ENCODE peak calls at places on chromosomes 1 and 21, in four cellular contexts. One of them, this sample, is unnamed.

GRCh38 chr21:33975548-33976081 is 60.0 kb upstream of the ATP5PO start:
- DNase-seq in substantia nigra: no peak
- DNase-seq in prostate gland: no peak
- DNase-seq in heart right ventricle: no peak
- DNase-seq in this sample: no peak

GRCh38 chr1:53485478-53486394 is 26.5 kb downstream of the DMRTB1 start:
- DNase-seq in substantia nigra: peak; percentile 5
- DNase-seq in prostate gland: peak; percentile 78
- DNase-seq in heart right ventricle: peak; percentile 70
- DNase-seq in this sample: peak; percentile 76

GRCh38 chr1:183807549-183808168 is 2.7 kb downstream of the RGL1 start:
- DNase-seq in heart right ventricle: no peak
- DNase-seq in prostate gland: no peak
- DNase-seq in substantia nigra: no peak
- DNase-seq in this sample: no peak

GRCh38 chr1:43781574-43781973 is 74.2 kb downstream of the ST3GAL3 start:
- DNase-seq in heart right ventricle: no peak
- DNase-seq in prostate gland: no peak
- DNase-seq in substantia nigra: no peak
- DNase-seq in this sample: no peak

GRCh38 chr1:222127526-222128152 is 385.8 kb upstream of the DUSP10 start:
- DNase-seq in substantia nigra: no peak
- DNase-seq in heart right ventricle: no peak
- DNase-seq in prostate gland: no peak
- DNase-seq in this sample: no peak

GRCh38 chr1:47756006-47756405 is 241.2 kb downstream of the TRABD2B start:
- DNase-seq in heart right ventricle: no peak
- DNase-seq in prostate gland: no peak
- DNase-seq in substantia nigra: no peak
- DNase-seq in this sample: peak; percentile 3

GRCh38 chr21:28521932-28522826 is 470.5 kb downstream of the LTN1 start:
- DNase-seq in heart right ventricle: no peak
- DNase-seq in prostate gland: no peak
- DNase-seq in substantia nigra: no peak
- DNase-seq in this sample: no peak

GRCh38 chr1:25728301-25728935 is 71.6 kb upstream of the SELENON start:
- DNase-seq in heart right ventricle: no peak
- DNase-seq in substantia nigra: no peak
- DNase-seq in prostate gland: no peak
- DNase-seq in this sample: no peak

GRCh38 chr1:27233677-27234053 is 767 bp upstream of the WDTC1 start:
- DNase-seq in heart right ventricle: no peak
- DNase-seq in substantia nigra: no peak
- DNase-seq in prostate gland: peak; percentile 4
- DNase-seq in this sample: no peak
- H3K27ac ChIP-seq in heart right ventricle: peak overlapping the region; percentile 23
- H3K27ac ChIP-seq in substantia nigra: peak overlapping the region; percentile 69
- H3K27ac ChIP-seq in prostate gland: peak overlapping the region; percentile 53
- H3K27ac ChIP-seq in this sample: peak overlapping the region; percentile 31

GRCh38 chr1:32696041-32696440 is 6.5 kb downstream of the SYNC start:
- DNase-seq in prostate gland: no peak
- DNase-seq in substantia nigra: no peak
- DNase-seq in heart right ventricle: no peak
- DNase-seq in this sample: no peak
- H3K27ac ChIP-seq in prostate gland: no peak overlapping the region
- H3K27ac ChIP-seq in substantia nigra: no peak overlapping the region
- H3K27ac ChIP-seq in heart right ventricle: no peak overlapping the region
- H3K27ac ChIP-seq in this sample: no peak overlapping the region

DNA sequence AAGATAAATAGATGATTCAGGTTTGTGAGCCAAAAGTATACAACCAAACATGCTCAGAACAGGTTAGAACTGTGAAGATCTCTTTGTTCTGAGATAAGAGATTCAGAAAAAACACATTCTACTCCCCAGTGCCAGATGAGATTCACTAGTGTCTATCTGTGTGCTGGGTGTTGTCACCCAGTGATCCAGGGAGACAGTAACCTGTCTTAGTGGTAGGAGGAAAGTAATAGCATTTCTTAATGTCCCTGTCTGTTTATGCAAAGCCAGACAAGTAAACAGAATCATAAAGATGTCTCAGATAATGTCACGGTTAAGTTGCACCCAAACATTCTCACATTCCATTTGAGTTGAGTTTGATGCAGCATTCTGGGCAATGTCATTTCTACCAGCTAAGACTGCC is 18.9 kb upstream of the NKAIN1 start:
- DNase-seq in heart right ventricle: no peak
- DNase-seq in prostate gland: peak; percentile 32
- DNase-seq in substantia nigra: no peak
- DNase-seq in this sample: no peak
- H3K27ac ChIP-seq in heart right ventricle: no peak overlapping the region
- H3K27ac ChIP-seq in prostate gland: no peak overlapping the region
- H3K27ac ChIP-seq in substantia nigra: no peak overlapping the region
- H3K27ac ChIP-seq in this sample: no peak overlapping the region

GRCh38 chr1:204447220-204447619 is 35.6 kb upstream of the PPP1R15B start:
- DNase-seq in substantia nigra: no peak
- DNase-seq in heart right ventricle: no peak
- DNase-seq in prostate gland: no peak
- DNase-seq in this sample: no peak
- H3K27ac ChIP-seq in substantia nigra: peak overlapping the region; percentile 82
- H3K27ac ChIP-seq in heart right ventricle: peak overlapping the region; percentile 61
- H3K27ac ChIP-seq in prostate gland: no peak overlapping the region
- H3K27ac ChIP-seq in this sample: no peak overlapping the region

GRCh38 chr1:27364696-27365371 is 1.9 kb downstream of the MAP3K6 start:
- DNase-seq in substantia nigra: no peak
- DNase-seq in heart right ventricle: no peak
- DNase-seq in prostate gland: no peak
- DNase-seq in this sample: no peak
- H3K27ac ChIP-seq in substantia nigra: peak overlapping the region; percentile 59
- H3K27ac ChIP-seq in heart right ventricle: peak overlapping the region; percentile 100
- H3K27ac ChIP-seq in prostate gland: peak overlapping the region; percentile 99
- H3K27ac ChIP-seq in this sample: no peak overlapping the region

This sample was measured in dorsolateral prefrontal cortex.